ENCODE peak calls at places on chromosomes 4 and X, in eight cellular contexts. J is tibial artery, O is IMR-90, T is RWPE1, E is fibroblast of the aortic adventitia, F is transverse colon, S is mammary epithelial cell, H is GM10248. R is an unnamed sample.

GRCh38 chr4:152200776-152201333 is 335.0 kb downstream of the FBXW7 start:
- DNase-seq in E (no peak), O (no peak), S (no peak), F (no peak), J (no peak), H (no peak), T (no peak), R (no peak)

GRCh38 chrX:23380581-23380980 is 45.9 kb downstream of the PTCHD1 start:
- DNase-seq in F (no peak), E (no peak), H (no peak), O (no peak), J (no peak), T (no peak), S (no peak), R (no peak)

GRCh38 chr4:173214661-173215060 is 46.0 kb downstream of the GALNT7 start:
- DNase-seq in T (no peak), S (peak), F (no peak), H (no peak), E (peak), J (no peak), O (peak), R (peak)

GRCh38 chrX:40908857-40909475 is 173.6 kb upstream of the MED14 start:
- DNase-seq in H (no peak), S (peak), J (no peak), T (peak), O (peak), E (peak), F (no peak), R (peak)

GRCh38 chr4:83217721-83218522 is 66.7 kb downstream of the COQ2 start:
- DNase-seq in E (no peak), J (no peak), F (peak), H (peak), S (no peak), T (no peak), O (no peak), R (no peak)

GRCh38 chrX:41051303-41051702 is 33.9 kb upstream of the USP9X start:
- DNase-seq in J (no peak), E (no peak), H (no peak), F (no peak), S (no peak), O (no peak), T (no peak), R (no peak)

GRCh38 chr4:148205481-148205880 is 236.7 kb downstream of the NR3C2 start:
- DNase-seq in J (no peak), F (no peak), O (no peak), S (no peak), T (no peak), E (no peak), H (no peak), R (no peak)

GRCh38 chr4:53557601-53558000 is 33.7 kb downstream of the LNX1 start:
- DNase-seq in F (no peak), O (no peak), H (no peak), S (no peak), E (peak), J (no peak), T (no peak), R (no peak)

GRCh38 chr4:121070696-121071639 is 1.4 kb downstream of the NDNF start:
- DNase-seq in H (peak), J (peak), S (no peak), T (peak), O (no peak), E (peak), F (peak), R (peak)

GRCh38 chr4:173288296-173288695 is 45.9 kb downstream of the HMGB2 start:
- DNase-seq in E (peak), S (peak), H (peak), T (peak), O (peak), J (peak), F (peak), R (peak)

GRCh38 chrX:136849395-136849794 is 31.1 kb downstream of the RBMX start:
- DNase-seq in O (no peak), H (no peak), E (no peak), J (no peak), S (no peak), F (no peak), T (no peak), R (no peak)

GRCh38 chr4:168257663-168258235 is 60.8 kb downstream of the DDX60 start:
- DNase-seq in F (no peak), H (no peak), S (no peak), O (no peak), T (no peak), J (no peak), E (no peak), R (no peak)

GRCh38 chr4:53899544-53900274 is 164.7 kb downstream of the CHIC2 start:
- DNase-seq in S (no peak), T (no peak), O (peak), J (no peak), H (no peak), E (peak), F (no peak), R (peak)

GRCh38 chr4:82604522-82604921 is 42.7 kb upstream of the TMEM150C start:
- DNase-seq in S (no peak), E (no peak), J (no peak), F (no peak), T (no peak), H (no peak), O (no peak), R (no peak)

GRCh38 chr4:139958738-139959096 is 195.3 kb downstream of the MAML3 start:
- DNase-seq in J (no peak), H (no peak), T (no peak), O (no peak), E (peak), S (no peak), F (no peak), R (no peak)

GRCh38 chr4:47383829-47384427 is 79.6 kb downstream of the COMMD8 start:
- DNase-seq in S (peak), E (peak), J (no peak), F (no peak), H (peak), T (peak), O (peak), R (peak)

GRCh38 chrX:152926279-152926678 is 28.4 kb downstream of the ZNF185 start:
- DNase-seq in O (peak), H (peak), E (peak), F (peak), T (peak), J (no peak), S (peak), R (peak)

GRCh38 chrX:123924181-123924580 is 37.3 kb upstream of the STAG2 start:
- DNase-seq in J (no peak), F (no peak), H (no peak), O (no peak), T (no peak), E (no peak), S (no peak), R (no peak)

GRCh38 chr4:89640620-89641366 is 196.2 kb downstream of the SNCA start:
- DNase-seq in F (peak), O (peak), J (no peak), E (peak), H (no peak), S (peak), T (no peak), R (peak)

DNA sequence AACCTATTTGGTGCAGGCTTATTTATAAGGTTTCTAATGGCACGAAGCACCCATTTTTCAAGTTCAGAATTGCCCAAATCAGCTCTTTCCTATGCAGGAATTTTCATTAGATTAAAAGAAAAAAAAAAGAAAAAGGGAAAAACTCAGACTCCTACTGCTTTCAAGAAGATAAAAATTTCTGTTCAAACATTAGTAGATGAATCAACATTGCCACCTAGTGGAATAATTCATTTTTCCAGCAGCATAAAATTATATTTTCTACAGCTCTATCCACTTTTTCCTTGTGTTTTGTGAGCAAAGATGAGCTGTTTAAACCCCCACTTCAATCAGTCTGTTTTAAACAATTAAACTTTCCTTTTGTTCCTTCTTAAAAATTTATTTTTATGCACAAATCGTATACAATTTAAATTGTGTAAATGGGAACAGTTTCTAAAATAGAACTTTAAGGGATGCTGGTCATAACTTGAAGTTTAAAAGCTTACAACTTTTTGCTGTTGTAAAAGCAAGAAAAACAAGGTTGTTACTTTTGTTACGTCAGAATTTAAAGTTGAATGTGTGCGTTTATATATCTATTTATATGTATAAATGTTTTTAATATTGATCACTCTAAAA is 309.8 kb downstream of the ARAP2 start:
- DNase-seq in E (peak), F (no peak), O (peak), T (peak), S (peak), H (no peak), J (no peak), R (peak)
- TF ChIP-seq CTCF in E (peak), F (peak), O (peak), T (peak), S (peak), H (peak), J (peak), R (peak)

DNA sequence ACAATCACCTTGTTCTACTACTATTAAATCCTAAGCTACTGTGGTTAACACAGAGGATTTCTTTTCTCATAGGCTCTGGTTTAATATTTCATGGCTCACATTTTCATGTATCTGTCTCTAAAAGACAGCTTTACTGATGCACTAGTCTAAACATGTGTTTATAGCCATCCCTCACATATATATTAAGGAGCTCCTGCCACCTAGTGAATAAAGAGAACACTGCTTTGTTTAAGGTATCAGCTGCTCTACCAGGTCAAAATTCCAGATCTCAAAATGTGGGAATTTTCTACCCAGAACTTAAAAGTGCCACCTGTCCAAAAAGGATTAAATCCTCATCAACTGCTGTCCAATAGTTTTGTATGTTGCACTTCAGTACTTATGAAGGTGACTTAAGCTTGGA is 188.5 kb upstream of the TEX13C start:
- DNase-seq in J (no peak), H (no peak), T (peak), E (no peak), S (peak), O (no peak), F (no peak), R (no peak)
- TF ChIP-seq CTCF in J (no peak), H (no peak), T (no peak), E (no peak), S (peak), O (no peak), F (no peak), R (peak)

GRCh38 chrX:44997888-44998287 is 124.9 kb downstream of the KDM6A start:
- DNase-seq in E (no peak), T (no peak), J (no peak), H (peak), S (no peak), O (no peak), F (no peak), R (no peak)
- TF ChIP-seq CTCF in E (no peak), T (no peak), J (no peak), H (no peak), S (no peak), O (no peak), F (no peak), R (no peak)

DNA sequence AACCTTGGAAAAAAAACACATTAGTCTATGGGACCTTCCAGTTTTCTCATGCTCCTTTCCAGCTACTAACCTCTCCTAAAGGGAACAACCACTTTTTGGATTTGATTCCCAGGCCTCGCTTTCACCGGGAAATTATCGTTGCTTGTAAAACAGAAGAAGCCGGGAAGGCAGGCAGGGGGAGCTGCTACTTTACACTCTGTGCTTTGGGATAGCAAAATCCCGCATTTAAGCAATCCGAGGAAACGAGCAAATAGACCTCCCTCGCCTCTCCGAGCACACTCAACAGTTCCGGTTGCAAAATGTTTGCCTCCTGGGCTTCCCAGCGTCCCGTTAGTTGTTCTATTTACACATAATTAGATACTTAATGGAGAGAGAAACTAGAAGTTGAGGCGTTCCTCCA is 1.2 kb downstream of the CD38 start:
- DNase-seq in J (peak), S (peak), T (no peak), E (peak), O (peak), F (peak), H (no peak), R (peak)
- TF ChIP-seq CTCF in J (no peak), S (peak), T (peak), E (peak), O (peak), F (no peak), H (peak), R (peak)

DNA sequence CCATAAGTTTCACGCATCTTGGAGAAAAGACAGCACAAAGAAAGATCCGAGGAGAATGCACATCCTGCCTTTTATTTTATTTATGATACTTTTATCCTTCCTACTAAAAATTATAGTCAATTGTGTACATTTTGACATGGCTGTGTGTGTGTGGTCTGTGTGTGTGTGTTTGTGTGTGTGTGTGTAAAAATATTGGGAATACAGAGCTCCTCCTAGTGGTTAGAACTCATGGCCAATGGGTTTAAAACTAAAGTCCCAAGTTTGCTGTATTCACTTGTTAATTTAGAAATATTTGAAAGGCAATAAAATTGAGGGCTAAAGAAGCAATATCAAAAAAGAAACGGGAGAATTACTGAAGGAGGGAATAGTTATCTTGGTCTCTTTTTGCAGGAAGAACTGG is 47.5 kb downstream of the NKX6-1 start:
- DNase-seq in H (no peak), O (no peak), S (no peak), J (no peak), E (peak), F (no peak), T (no peak), R (peak)
- TF ChIP-seq CTCF in H (peak), O (peak), S (peak), J (no peak), E (peak), F (peak), T (peak), R (peak)

GRCh38 chr4:179624768-179625181 is 2182.5 kb upstream of the AGA start:
- DNase-seq in J (no peak), F (no peak), H (no peak), T (no peak), E (no peak), O (peak), S (no peak), R (peak)

GRCh38 chr4:179626687-179627086 is 2184.4 kb upstream of the AGA start:
- DNase-seq in F (no peak), T (no peak), J (no peak), H (no peak), E (no peak), S (no peak), O (no peak), R (no peak)

GRCh38 chr4:179625391-179625790 is 2183.2 kb upstream of the AGA start:
- DNase-seq in J (no peak), O (peak), H (no peak), S (no peak), E (peak), F (no peak), T (peak), R (peak)
- TF ChIP-seq CTCF in J (no peak), O (peak), H (no peak), S (no peak), E (no peak), F (no peak), T (no peak), R (no peak)

DNA sequence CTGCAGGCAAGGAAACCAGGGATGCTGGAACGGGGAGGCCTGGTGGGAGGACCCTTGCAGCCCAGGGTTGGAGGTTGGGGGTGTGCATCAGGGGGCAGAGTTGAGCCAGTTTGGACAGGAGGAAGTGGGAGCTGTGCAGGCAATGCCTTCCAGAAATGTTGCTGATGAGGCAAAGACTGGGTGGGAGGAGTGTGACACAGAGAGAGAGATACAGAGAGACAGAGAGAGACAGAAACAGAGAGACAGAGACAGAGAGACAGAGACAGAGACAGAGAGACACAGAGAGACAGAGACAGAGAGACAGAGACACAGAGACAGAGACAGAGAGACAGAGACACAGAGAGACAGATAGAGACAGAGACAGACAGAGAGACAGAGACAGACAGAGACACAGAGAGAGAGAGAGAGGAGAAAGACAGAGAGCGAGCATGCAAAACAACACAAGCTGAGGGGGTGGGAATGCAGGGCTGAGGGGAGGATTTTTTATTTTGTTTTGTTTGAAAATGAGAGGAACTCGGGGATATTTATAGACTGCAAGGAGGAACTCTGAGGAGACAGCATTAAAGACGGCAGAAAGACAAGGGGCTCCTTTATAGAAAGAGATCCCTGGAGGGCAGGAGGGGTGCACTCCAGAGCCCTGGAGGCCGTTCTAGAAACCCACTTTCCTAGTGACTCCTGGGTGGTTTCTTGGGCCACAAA is 1.9 kb upstream of the HAUS3 start:
- DNase-seq in F (peak), E (peak), S (no peak), O (peak), H (peak), J (peak), T (no peak), R (peak)
- TF ChIP-seq CTCF in F (no peak), E (peak), S (peak), O (peak), H (peak), J (peak), T (no peak), R (peak)

R was measured in fibroblast of mammary gland.